ENCODE peak calls at places on chromosomes 16 and 17, in seven cellular contexts. A, H, Z, M, T, S and P are unnamed samples.

GRCh38 chr17:39634384-39634871 is 2.5 kb upstream of the STARD3 start:
- DNase-seq in A (no peak), H (peak), Z (no peak), M (no peak), T (no peak), S (no peak), P (no peak)

GRCh38 chr16:19607610-19608280 is 52.2 kb downstream of the VPS35L start:
- DNase-seq in A (peak), H (peak), Z (no peak), M (no peak), T (no peak), S (no peak), P (no peak)

GRCh38 chr16:7345423-7345822 is 12.8 kb downstream of the RBFOX1 start:
- DNase-seq in A (no peak), H (no peak), Z (no peak), M (no peak), T (no peak), S (no peak), P (no peak)

GRCh38 chr17:37299257-37299985 is 76.4 kb upstream of the C17orf78 start:
- DNase-seq in A (no peak), H (no peak), Z (no peak), M (no peak), T (no peak), S (no peak), P (no peak)

GRCh38 chr16:17724242-17724898 is 253.6 kb upstream of the XYLT1 start:
- DNase-seq in A (no peak), H (no peak), Z (no peak), M (no peak), T (no peak), S (no peak), P (no peak)

GRCh38 chr16:75382611-75383010 is 50.7 kb downstream of the CFDP1 start:
- DNase-seq in A (no peak), H (no peak), Z (no peak), M (no peak), T (no peak), S (no peak), P (no peak)

GRCh38 chr16:72285728-72286127 is 113.8 kb upstream of the PMFBP1 start:
- DNase-seq in A (no peak), H (no peak), Z (no peak), M (no peak), T (no peak), S (no peak), P (no peak)

GRCh38 chr16:11329080-11329491 is 16.2 kb upstream of the RMI2 start:
- DNase-seq in A (no peak), H (no peak), Z (no peak), M (no peak), T (no peak), S (no peak), P (peak)

GRCh38 chr17:48498168-48498840 is 32.5 kb downstream of the HOXB1 start:
- DNase-seq in A (no peak), H (no peak), Z (no peak), M (no peak), T (no peak), S (no peak), P (no peak)

GRCh38 chr16:49023095-49023494 is 258.5 kb downstream of the CBLN1 start:
- DNase-seq in A (peak), H (no peak), Z (no peak), M (no peak), T (no peak), S (no peak), P (no peak)

GRCh38 chr17:18166894-18167293 is 16.7 kb upstream of the ALKBH5 start:
- DNase-seq in A (no peak), H (peak), Z (peak), M (peak), T (no peak), S (no peak), P (no peak)

GRCh38 chr16:75074920-75075687 is 41.5 kb downstream of the LDHD start:
- DNase-seq in A (no peak), H (no peak), Z (no peak), M (peak), T (no peak), S (no peak), P (no peak)

GRCh38 chr17:4881761-4882555 is 17.4 kb upstream of the C17orf107 start:
- DNase-seq in A (no peak), H (peak), Z (peak), M (peak), T (peak), S (no peak), P (no peak)

GRCh38 chr17:9072626-9073339 is 51.5 kb downstream of the NTN1 start:
- DNase-seq in A (no peak), H (no peak), Z (peak), M (peak), T (peak), S (peak), P (no peak)

GRCh38 chr16:80012586-80012985 is 412.0 kb upstream of the MAF start:
- DNase-seq in A (no peak), H (peak), Z (no peak), M (no peak), T (no peak), S (no peak), P (no peak)

GRCh38 chr16:82660078-82660645 is 33.4 kb downstream of the CDH13 start:
- DNase-seq in A (no peak), H (no peak), Z (no peak), M (no peak), T (no peak), S (no peak), P (no peak)

GRCh38 chr16:88769617-88770458 is 15.2 kb downstream of the PIEZO1 start:
- DNase-seq in A (no peak), H (peak), Z (peak), M (no peak), T (peak), S (no peak), P (no peak)

GRCh38 chr16:58306327-58306726 is 11.5 kb upstream of the PRSS54 start:
- DNase-seq in A (no peak), H (peak), Z (peak), M (peak), T (peak), S (no peak), P (no peak)

GRCh38 chr17:56910509-56911235 is 3.2 kb downstream of the TRIM25 start:
- DNase-seq in A (no peak), H (no peak), Z (no peak), M (no peak), T (no peak), S (no peak), P (no peak)

GRCh38 chr16:3292604-3293003 is 9.3 kb downstream of the ZNF263 start:
- DNase-seq in A (no peak), H (no peak), Z (no peak), M (no peak), T (no peak), S (no peak), P (no peak)

GRCh38 chr17:82392967-82393366 is 21.4 kb downstream of the UTS2R start:
- DNase-seq in A (no peak), H (no peak), Z (no peak), M (no peak), T (no peak), S (no peak), P (no peak)

GRCh38 chr17:57551321-57552079 is 193.6 kb downstream of the CCDC182 start:
- DNase-seq in A (no peak), H (no peak), Z (no peak), M (peak), T (peak), S (no peak), P (no peak)

GRCh38 chr16:3467920-3468319 is 24.4 kb downstream of the NAA60 start:
- DNase-seq in A (no peak), H (no peak), Z (no peak), M (no peak), T (no peak), S (no peak), P (no peak)

GRCh38 chr16:10868089-10868488 is 8.9 kb upstream of the CIITA start:
- DNase-seq in A (no peak), H (no peak), Z (no peak), M (no peak), T (no peak), S (no peak), P (no peak)

GRCh38 chr16:75529056-75529905 is 6.6 kb downstream of the CHST5 start:
- DNase-seq in A (no peak), H (no peak), Z (no peak), M (no peak), T (no peak), S (no peak), P (no peak)

GRCh38 chr17:40678902-40679522 is 14.0 kb upstream of the KRT222 start:
- DNase-seq in A (no peak), H (no peak), Z (no peak), M (no peak), T (no peak), S (no peak), P (no peak)

GRCh38 chr16:278863-279366 is 1.5 kb upstream of the ARHGDIG start:
- DNase-seq in A (peak), H (peak), Z (peak), M (peak), T (no peak), S (no peak), P (no peak)

GRCh38 chr16:67284699-67285646 is 5.6 kb downstream of the PLEKHG4 start:
- DNase-seq in A (no peak), H (peak), Z (peak), M (peak), T (peak), S (no peak), P (no peak)

GRCh38 chr16:86285421-86285820 is 224.9 kb upstream of the FOXF1 start:
- DNase-seq in A (no peak), H (no peak), Z (no peak), M (no peak), T (peak), S (no peak), P (no peak)
- H3K4me3 ChIP-seq in A (no peak), H (no peak), Z (no peak), M (no peak), T (no peak), S (no peak), P (no peak)

GRCh38 chr16:70805380-70805779 is 4.4 kb upstream of the VAC14 start:
- DNase-seq in A (no peak), H (no peak), Z (no peak), M (no peak), T (no peak), S (no peak), P (no peak)

GRCh38 chr16:70805787-70806186 is 4.8 kb upstream of the VAC14 start:
- DNase-seq in A (no peak), H (no peak), Z (no peak), M (no peak), T (no peak), S (no peak), P (no peak)

GRCh38 chr16:70809392-70810060 is 8.6 kb upstream of the VAC14 start:
- DNase-seq in A (no peak), H (no peak), Z (no peak), M (no peak), T (no peak), S (no peak), P (no peak)

GRCh38 chr16:70804729-70805169 is 3.8 kb upstream of the VAC14 start:
- DNase-seq in A (no peak), H (no peak), Z (no peak), M (no peak), T (no peak), S (no peak), P (no peak)

DNA sequence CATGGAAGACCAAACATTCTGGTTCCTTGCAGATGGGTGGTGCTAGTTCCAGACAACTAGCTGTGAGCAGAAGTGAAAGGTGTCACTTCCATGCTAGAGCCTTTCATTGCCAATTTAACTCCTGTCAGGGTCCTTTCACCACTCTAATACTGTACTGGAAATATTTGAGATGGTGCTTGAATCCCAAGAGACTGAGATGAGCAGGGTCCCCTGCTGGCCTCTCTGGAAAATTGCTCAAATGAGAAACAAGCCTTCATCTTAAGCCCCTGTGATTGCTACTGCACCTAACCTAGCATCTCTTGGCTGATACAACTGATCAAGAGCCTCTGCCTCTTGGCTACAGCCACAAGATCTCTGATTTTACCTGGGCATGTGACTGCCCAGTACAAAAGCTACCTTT is 7.4 kb upstream of the VAC14 start:
- DNase-seq in A (no peak), H (no peak), Z (no peak), M (no peak), T (no peak), S (no peak), P (no peak)
- TF ChIP-seq CTCF in A (peak), H (no peak), Z (no peak), M (no peak), T (no peak), S (no peak), P (peak)

DNA sequence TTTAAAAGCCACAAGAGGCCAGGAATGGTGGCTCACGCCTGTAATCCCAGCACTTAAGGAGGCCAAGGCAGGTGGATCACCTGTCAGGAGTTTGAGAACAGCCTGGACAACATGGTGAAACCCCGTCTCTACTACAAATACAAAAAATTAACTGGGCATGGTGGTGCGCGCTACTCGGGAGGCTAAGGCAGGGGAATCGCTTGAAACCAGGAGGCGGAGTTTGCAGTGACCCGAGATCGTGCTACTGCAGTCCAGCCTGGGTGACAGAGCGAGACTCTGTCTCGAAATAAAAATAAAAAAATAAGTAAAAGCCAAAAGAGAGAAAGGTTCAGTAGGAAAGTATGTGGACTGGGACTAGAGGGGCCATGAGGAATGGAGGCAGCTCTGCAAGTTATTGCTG is 13.1 kb upstream of the ITGAL start:
- DNase-seq in A (no peak), H (no peak), Z (no peak), M (no peak), T (no peak), S (no peak), P (no peak)
- H3K4me3 ChIP-seq in A (no peak), H (no peak), Z (no peak), M (no peak), T (no peak), S (no peak), P (no peak)

GRCh38 chr17:78349831-78350631 is 9.8 kb downstream of the SOCS3 start:
- DNase-seq in A (no peak), H (no peak), Z (no peak), M (no peak), T (no peak), S (no peak), P (no peak)
- TF ChIP-seq CTCF in A (peak), H (peak), Z (no peak), M (no peak), T (no peak), S (no peak), P (peak)